ENCODE peak calls at places on chromosomes 4 and X, in seven cellular contexts. One of them, this sample, is unnamed.

GRCh38 chrX:129606918-129607317 is 47.8 kb downstream of the APLN start:
- DNase-seq in choroid plexus epithelial cell: peak; percentile 63
- DNase-seq in AG09319: peak; percentile 18
- DNase-seq in omental fat pad: no peak
- DNase-seq in mesothelial cell of epicardium: no peak
- DNase-seq in GM23338: peak; percentile 74
- DNase-seq in fibroblast of mammary gland: peak; percentile 54
- DNase-seq in this sample: peak; percentile 34

GRCh38 chr4:173489514-173489913 is 40.5 kb downstream of the HAND2 start:
- DNase-seq in choroid plexus epithelial cell: peak; percentile 41
- DNase-seq in AG09319: peak; percentile 74
- DNase-seq in omental fat pad: no peak
- DNase-seq in mesothelial cell of epicardium: no peak
- DNase-seq in GM23338: no peak
- DNase-seq in fibroblast of mammary gland: peak; percentile 85
- DNase-seq in this sample: no peak

GRCh38 chr4:3074846-3075651 is 568 bp downstream of the HTT start:
- DNase-seq in choroid plexus epithelial cell: peak; percentile 55
- DNase-seq in AG09319: no peak
- DNase-seq in omental fat pad: peak; percentile 48
- DNase-seq in mesothelial cell of epicardium: peak; percentile 44
- DNase-seq in GM23338: peak; percentile 91
- DNase-seq in fibroblast of mammary gland: peak; percentile 52
- DNase-seq in this sample: no peak

GRCh38 chr4:148092316-148093014 is 349.7 kb downstream of the NR3C2 start:
- DNase-seq in choroid plexus epithelial cell: no peak
- DNase-seq in AG09319: no peak
- DNase-seq in omental fat pad: no peak
- DNase-seq in mesothelial cell of epicardium: no peak
- DNase-seq in GM23338: no peak
- DNase-seq in fibroblast of mammary gland: no peak
- DNase-seq in this sample: no peak

GRCh38 chr4:1683903-1684755 is at the start of gene FAM53A:
- DNase-seq in choroid plexus epithelial cell: peak; percentile 87
- DNase-seq in AG09319: peak; percentile 60
- DNase-seq in omental fat pad: peak; percentile 92
- DNase-seq in mesothelial cell of epicardium: peak; percentile 90
- DNase-seq in GM23338: peak; percentile 87
- DNase-seq in fibroblast of mammary gland: peak; percentile 74
- DNase-seq in this sample: peak; percentile 41

GRCh38 chr4:131764730-131765129 is 1384.4 kb upstream of the PCDH10 start:
- DNase-seq in choroid plexus epithelial cell: no peak
- DNase-seq in AG09319: no peak
- DNase-seq in omental fat pad: no peak
- DNase-seq in mesothelial cell of epicardium: no peak
- DNase-seq in GM23338: no peak
- DNase-seq in fibroblast of mammary gland: no peak
- DNase-seq in this sample: no peak

GRCh38 chr4:151409470-151410313 is 716 bp downstream of the FHIP1A start:
- DNase-seq in choroid plexus epithelial cell: peak; percentile 39
- DNase-seq in AG09319: no peak
- DNase-seq in omental fat pad: no peak
- DNase-seq in mesothelial cell of epicardium: no peak
- DNase-seq in GM23338: peak; percentile 74
- DNase-seq in fibroblast of mammary gland: peak; percentile 12
- DNase-seq in this sample: no peak

GRCh38 chr4:15063341-15063740 is 61.1 kb downstream of the CPEB2 start:
- DNase-seq in choroid plexus epithelial cell: peak; percentile 90
- DNase-seq in AG09319: no peak
- DNase-seq in omental fat pad: no peak
- DNase-seq in mesothelial cell of epicardium: no peak
- DNase-seq in GM23338: no peak
- DNase-seq in fibroblast of mammary gland: no peak
- DNase-seq in this sample: no peak

GRCh38 chrX:103831803-103832544 is at the start of gene RAB9B:
- DNase-seq in choroid plexus epithelial cell: peak; percentile 52
- DNase-seq in AG09319: no peak
- DNase-seq in omental fat pad: no peak
- DNase-seq in mesothelial cell of epicardium: peak; percentile 34
- DNase-seq in GM23338: peak; percentile 36
- DNase-seq in fibroblast of mammary gland: peak; percentile 35
- DNase-seq in this sample: peak; percentile 16

GRCh38 chrX:136812286-136812685 is 31.6 kb upstream of the ARHGEF6 start:
- DNase-seq in choroid plexus epithelial cell: peak; percentile 66
- DNase-seq in AG09319: no peak
- DNase-seq in omental fat pad: no peak
- DNase-seq in mesothelial cell of epicardium: no peak
- DNase-seq in GM23338: no peak
- DNase-seq in fibroblast of mammary gland: peak; percentile 12
- DNase-seq in this sample: no peak

GRCh38 chrX:119042040-119042439 is 30.8 kb upstream of the CT47C1 start:
- DNase-seq in choroid plexus epithelial cell: no peak
- DNase-seq in AG09319: no peak
- DNase-seq in omental fat pad: no peak
- DNase-seq in mesothelial cell of epicardium: no peak
- DNase-seq in GM23338: no peak
- DNase-seq in fibroblast of mammary gland: no peak
- DNase-seq in this sample: no peak

GRCh38 chr4:140195806-140196205 is 41.8 kb upstream of the MAML3 start:
- DNase-seq in choroid plexus epithelial cell: no peak
- DNase-seq in AG09319: no peak
- DNase-seq in omental fat pad: no peak
- DNase-seq in mesothelial cell of epicardium: no peak
- DNase-seq in GM23338: peak; percentile 31
- DNase-seq in fibroblast of mammary gland: no peak
- DNase-seq in this sample: no peak

GRCh38 chr4:14919785-14920184 is 82.5 kb upstream of the CPEB2 start:
- DNase-seq in choroid plexus epithelial cell: no peak
- DNase-seq in AG09319: no peak
- DNase-seq in omental fat pad: no peak
- DNase-seq in mesothelial cell of epicardium: no peak
- DNase-seq in GM23338: no peak
- DNase-seq in fibroblast of mammary gland: no peak
- DNase-seq in this sample: no peak

GRCh38 chr4:48542888-48543287 is 52.8 kb downstream of the ZAR1 start:
- DNase-seq in choroid plexus epithelial cell: no peak
- DNase-seq in AG09319: no peak
- DNase-seq in omental fat pad: no peak
- DNase-seq in mesothelial cell of epicardium: no peak
- DNase-seq in GM23338: no peak
- DNase-seq in fibroblast of mammary gland: no peak
- DNase-seq in this sample: no peak

GRCh38 chr4:48543796-48544195 is 53.7 kb downstream of the ZAR1 start:
- DNase-seq in choroid plexus epithelial cell: peak; percentile 11
- DNase-seq in AG09319: no peak
- DNase-seq in omental fat pad: no peak
- DNase-seq in mesothelial cell of epicardium: no peak
- DNase-seq in GM23338: no peak
- DNase-seq in fibroblast of mammary gland: no peak
- DNase-seq in this sample: no peak

GRCh38 chr4:48546336-48546735 is 56.3 kb downstream of the ZAR1 start:
- DNase-seq in choroid plexus epithelial cell: peak; percentile 75
- DNase-seq in AG09319: peak; percentile 5
- DNase-seq in omental fat pad: no peak
- DNase-seq in mesothelial cell of epicardium: no peak
- DNase-seq in GM23338: peak; percentile 58
- DNase-seq in fibroblast of mammary gland: peak; percentile 57
- DNase-seq in this sample: no peak
- TF ChIP-seq CTCF in choroid plexus epithelial cell: peak; percentile 90
- TF ChIP-seq CTCF in AG09319: peak; percentile 75
- TF ChIP-seq CTCF in omental fat pad: no peak
- TF ChIP-seq CTCF in mesothelial cell of epicardium: peak; percentile 70
- TF ChIP-seq CTCF in GM23338: peak; percentile 77
- TF ChIP-seq CTCF in fibroblast of mammary gland: peak; percentile 76
- TF ChIP-seq CTCF in this sample: peak; percentile 74

DNA sequence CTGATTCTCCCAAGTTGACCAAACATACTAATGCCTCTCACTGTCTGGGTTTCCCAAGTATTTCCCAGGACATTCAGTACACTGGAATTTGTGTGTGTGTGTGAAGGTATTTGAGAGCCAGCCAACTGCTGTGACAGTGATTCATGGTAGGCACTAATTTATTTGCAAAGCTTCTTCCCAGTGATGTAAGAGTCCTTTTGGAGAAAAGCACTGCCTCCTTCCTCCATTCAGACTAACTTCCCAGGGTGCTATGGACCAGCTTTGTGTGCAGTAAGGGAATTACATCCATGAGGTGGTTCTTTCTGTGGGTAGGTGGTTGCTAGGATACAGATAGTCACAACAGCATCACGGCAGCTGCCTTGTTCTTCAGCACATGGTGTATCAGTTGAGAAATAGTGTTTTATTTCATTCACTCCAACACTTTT is 8.7 kb downstream of the EGF start:
- DNase-seq in choroid plexus epithelial cell: peak; percentile 63
- DNase-seq in AG09319: no peak
- DNase-seq in omental fat pad: no peak
- DNase-seq in mesothelial cell of epicardium: no peak
- DNase-seq in GM23338: peak; percentile 61
- DNase-seq in fibroblast of mammary gland: peak; percentile 74
- DNase-seq in this sample: no peak
- TF ChIP-seq CTCF in choroid plexus epithelial cell: no peak
- TF ChIP-seq CTCF in AG09319: no peak
- TF ChIP-seq CTCF in omental fat pad: no peak
- TF ChIP-seq CTCF in mesothelial cell of epicardium: no peak
- TF ChIP-seq CTCF in GM23338: no peak
- TF ChIP-seq CTCF in fibroblast of mammary gland: no peak
- TF ChIP-seq CTCF in this sample: no peak

DNA sequence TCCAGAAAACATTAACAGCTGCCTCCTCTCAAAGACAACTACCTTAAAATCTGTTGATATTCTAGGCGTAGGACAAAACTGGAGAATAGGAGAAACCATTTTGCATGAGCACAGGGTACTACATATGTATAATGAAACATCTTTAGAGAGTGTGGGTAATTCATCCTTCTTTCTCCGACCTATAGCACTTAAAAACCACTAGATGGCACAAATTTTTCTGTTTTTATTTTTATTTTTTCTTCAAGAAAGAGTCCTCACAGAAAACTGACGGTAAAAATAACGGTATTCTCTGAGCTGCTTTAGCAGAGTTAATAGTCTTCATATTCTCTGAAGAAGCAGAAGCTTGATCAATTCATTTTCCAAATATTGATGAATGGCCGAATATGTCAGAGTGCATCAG is 14.6 kb downstream of the SMIM31 start:
- DNase-seq in choroid plexus epithelial cell: peak; percentile 36
- DNase-seq in AG09319: no peak
- DNase-seq in omental fat pad: no peak
- DNase-seq in mesothelial cell of epicardium: no peak
- DNase-seq in GM23338: peak; percentile 64
- DNase-seq in fibroblast of mammary gland: peak; percentile 16
- DNase-seq in this sample: no peak
- TF ChIP-seq CTCF in choroid plexus epithelial cell: peak; percentile 50
- TF ChIP-seq CTCF in AG09319: peak; percentile 45
- TF ChIP-seq CTCF in omental fat pad: no peak
- TF ChIP-seq CTCF in mesothelial cell of epicardium: peak; percentile 61
- TF ChIP-seq CTCF in GM23338: no peak
- TF ChIP-seq CTCF in fibroblast of mammary gland: peak; percentile 44
- TF ChIP-seq CTCF in this sample: peak; percentile 30

DNA sequence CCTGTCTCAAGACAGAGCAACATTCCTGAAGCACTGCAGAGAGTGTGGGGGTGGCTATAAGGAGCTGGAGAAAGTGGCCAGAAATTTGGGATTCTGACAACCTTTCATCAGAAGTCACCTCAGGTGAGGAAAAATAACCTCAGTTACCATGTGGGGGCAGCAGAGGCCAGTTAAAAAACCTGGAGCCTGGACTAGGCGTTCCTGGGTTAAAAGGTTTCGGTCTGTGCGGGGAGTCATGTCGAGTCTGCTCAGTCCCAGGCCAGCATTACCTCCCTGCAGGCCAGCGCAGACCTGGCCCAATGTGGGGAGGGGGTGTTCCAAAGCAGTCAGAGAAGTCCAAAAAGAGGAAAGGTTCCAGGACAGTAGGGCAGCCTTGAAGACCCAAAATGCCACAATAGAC is 10.9 kb upstream of the NALF2 start:
- DNase-seq in choroid plexus epithelial cell: peak; percentile 7
- DNase-seq in AG09319: no peak
- DNase-seq in omental fat pad: no peak
- DNase-seq in mesothelial cell of epicardium: no peak
- DNase-seq in GM23338: peak; percentile 82
- DNase-seq in fibroblast of mammary gland: peak; percentile 3
- DNase-seq in this sample: no peak
- TF ChIP-seq CTCF in choroid plexus epithelial cell: peak; percentile 51
- TF ChIP-seq CTCF in AG09319: peak; percentile 28
- TF ChIP-seq CTCF in omental fat pad: no peak
- TF ChIP-seq CTCF in mesothelial cell of epicardium: peak; percentile 52
- TF ChIP-seq CTCF in GM23338: peak; percentile 67
- TF ChIP-seq CTCF in fibroblast of mammary gland: peak; percentile 36
- TF ChIP-seq CTCF in this sample: peak; percentile 51

This sample was measured in D721Med.